ENCODE peak calls at places on chromosomes 5 and 9, in ten cellular contexts. One of them, this sample, is unnamed.

GRCh38 chr9:96022445-96023031 is 147.0 kb downstream of the ERCC6L2 start:
- DNase-seq in NCI-H1092: peak; percentile 62
- DNase-seq in stimulated activated naive B cell treated with anti-CD40 and anti-IgM and Interleukin-4, amounts not matched to agents 10 μg/mL and 1 μg/mL and 100 μg/mL, for 72 hours: no peak
- DNase-seq in Daoy: peak; percentile 38
- DNase-seq in A549: no peak
- DNase-seq in natural killer cell treated with Interleukin-12 subunit alpha and Interleukin-12 subunit beta and Interleukin-15 and Interleukin-18, amount 100 ng/mL, for 72 hours: peak; percentile 90
- DNase-seq in posterior vena cava: no peak
- DNase-seq in OCI-LY7: no peak
- DNase-seq in prostate gland: no peak
- DNase-seq in mucosa of gallbladder: no peak
- DNase-seq in this sample: no peak

GRCh38 chr5:177403194-177403825 is 2.8 kb upstream of the PFN3 start:
- DNase-seq in NCI-H1092: no peak
- DNase-seq in stimulated activated naive B cell treated with anti-CD40 and anti-IgM and Interleukin-4, amounts not matched to agents 10 μg/mL and 1 μg/mL and 100 μg/mL, for 72 hours: no peak
- DNase-seq in Daoy: peak; percentile 62
- DNase-seq in A549: peak; percentile 59
- DNase-seq in natural killer cell treated with Interleukin-12 subunit alpha and Interleukin-12 subunit beta and Interleukin-15 and Interleukin-18, amount 100 ng/mL, for 72 hours: no peak
- DNase-seq in posterior vena cava: peak; percentile 85
- DNase-seq in OCI-LY7: peak; percentile 32
- DNase-seq in prostate gland: no peak
- DNase-seq in mucosa of gallbladder: no peak
- DNase-seq in this sample: peak; percentile 29

GRCh38 chr9:132168851-132169250 is 7.0 kb downstream of the NTNG2 start:
- DNase-seq in NCI-H1092: no peak
- DNase-seq in stimulated activated naive B cell treated with anti-CD40 and anti-IgM and Interleukin-4, amounts not matched to agents 10 μg/mL and 1 μg/mL and 100 μg/mL, for 72 hours: no peak
- DNase-seq in Daoy: no peak
- DNase-seq in A549: no peak
- DNase-seq in natural killer cell treated with Interleukin-12 subunit alpha and Interleukin-12 subunit beta and Interleukin-15 and Interleukin-18, amount 100 ng/mL, for 72 hours: no peak
- DNase-seq in posterior vena cava: no peak
- DNase-seq in OCI-LY7: no peak
- DNase-seq in prostate gland: no peak
- DNase-seq in mucosa of gallbladder: no peak
- DNase-seq in this sample: no peak

GRCh38 chr5:38921174-38921573 is 75.4 kb downstream of the OSMR start:
- DNase-seq in NCI-H1092: no peak
- DNase-seq in stimulated activated naive B cell treated with anti-CD40 and anti-IgM and Interleukin-4, amounts not matched to agents 10 μg/mL and 1 μg/mL and 100 μg/mL, for 72 hours: no peak
- DNase-seq in Daoy: no peak
- DNase-seq in A549: no peak
- DNase-seq in natural killer cell treated with Interleukin-12 subunit alpha and Interleukin-12 subunit beta and Interleukin-15 and Interleukin-18, amount 100 ng/mL, for 72 hours: no peak
- DNase-seq in posterior vena cava: no peak
- DNase-seq in OCI-LY7: no peak
- DNase-seq in prostate gland: no peak
- DNase-seq in mucosa of gallbladder: no peak
- DNase-seq in this sample: peak; percentile 13

GRCh38 chr5:147887925-147888324 is 9.4 kb downstream of the SCGB3A2 start:
- DNase-seq in NCI-H1092: no peak
- DNase-seq in stimulated activated naive B cell treated with anti-CD40 and anti-IgM and Interleukin-4, amounts not matched to agents 10 μg/mL and 1 μg/mL and 100 μg/mL, for 72 hours: no peak
- DNase-seq in Daoy: peak; percentile 20
- DNase-seq in A549: no peak
- DNase-seq in natural killer cell treated with Interleukin-12 subunit alpha and Interleukin-12 subunit beta and Interleukin-15 and Interleukin-18, amount 100 ng/mL, for 72 hours: no peak
- DNase-seq in posterior vena cava: no peak
- DNase-seq in OCI-LY7: no peak
- DNase-seq in prostate gland: no peak
- DNase-seq in mucosa of gallbladder: no peak
- DNase-seq in this sample: no peak

GRCh38 chr5:143516249-143516648 is 112.8 kb upstream of the NR3C1 start:
- DNase-seq in NCI-H1092: no peak
- DNase-seq in stimulated activated naive B cell treated with anti-CD40 and anti-IgM and Interleukin-4, amounts not matched to agents 10 μg/mL and 1 μg/mL and 100 μg/mL, for 72 hours: no peak
- DNase-seq in Daoy: no peak
- DNase-seq in A549: no peak
- DNase-seq in natural killer cell treated with Interleukin-12 subunit alpha and Interleukin-12 subunit beta and Interleukin-15 and Interleukin-18, amount 100 ng/mL, for 72 hours: no peak
- DNase-seq in posterior vena cava: no peak
- DNase-seq in OCI-LY7: peak; percentile 13
- DNase-seq in prostate gland: no peak
- DNase-seq in mucosa of gallbladder: no peak
- DNase-seq in this sample: no peak

GRCh38 chr9:87703636-87704276 is 22.2 kb upstream of the CTSL start:
- DNase-seq in NCI-H1092: no peak
- DNase-seq in stimulated activated naive B cell treated with anti-CD40 and anti-IgM and Interleukin-4, amounts not matched to agents 10 μg/mL and 1 μg/mL and 100 μg/mL, for 72 hours: no peak
- DNase-seq in Daoy: no peak
- DNase-seq in A549: peak; percentile 30
- DNase-seq in natural killer cell treated with Interleukin-12 subunit alpha and Interleukin-12 subunit beta and Interleukin-15 and Interleukin-18, amount 100 ng/mL, for 72 hours: no peak
- DNase-seq in posterior vena cava: no peak
- DNase-seq in OCI-LY7: no peak
- DNase-seq in prostate gland: no peak
- DNase-seq in mucosa of gallbladder: no peak
- DNase-seq in this sample: no peak

GRCh38 chr9:133468777-133469455 is 9.1 kb downstream of the CACFD1 start:
- DNase-seq in NCI-H1092: no peak
- DNase-seq in stimulated activated naive B cell treated with anti-CD40 and anti-IgM and Interleukin-4, amounts not matched to agents 10 μg/mL and 1 μg/mL and 100 μg/mL, for 72 hours: no peak
- DNase-seq in Daoy: no peak
- DNase-seq in A549: no peak
- DNase-seq in natural killer cell treated with Interleukin-12 subunit alpha and Interleukin-12 subunit beta and Interleukin-15 and Interleukin-18, amount 100 ng/mL, for 72 hours: no peak
- DNase-seq in posterior vena cava: no peak
- DNase-seq in OCI-LY7: no peak
- DNase-seq in prostate gland: no peak
- DNase-seq in mucosa of gallbladder: no peak
- DNase-seq in this sample: no peak

GRCh38 chr5:143826909-143827514 is 15.1 kb downstream of the HMHB1 start:
- DNase-seq in NCI-H1092: peak; percentile 25
- DNase-seq in stimulated activated naive B cell treated with anti-CD40 and anti-IgM and Interleukin-4, amounts not matched to agents 10 μg/mL and 1 μg/mL and 100 μg/mL, for 72 hours: no peak
- DNase-seq in Daoy: peak; percentile 76
- DNase-seq in A549: peak; percentile 54
- DNase-seq in natural killer cell treated with Interleukin-12 subunit alpha and Interleukin-12 subunit beta and Interleukin-15 and Interleukin-18, amount 100 ng/mL, for 72 hours: no peak
- DNase-seq in posterior vena cava: no peak
- DNase-seq in OCI-LY7: no peak
- DNase-seq in prostate gland: no peak
- DNase-seq in mucosa of gallbladder: no peak
- DNase-seq in this sample: no peak

GRCh38 chr9:83030391-83031107 is 32.4 kb downstream of the RASEF start:
- DNase-seq in NCI-H1092: no peak
- DNase-seq in stimulated activated naive B cell treated with anti-CD40 and anti-IgM and Interleukin-4, amounts not matched to agents 10 μg/mL and 1 μg/mL and 100 μg/mL, for 72 hours: no peak
- DNase-seq in Daoy: no peak
- DNase-seq in A549: no peak
- DNase-seq in natural killer cell treated with Interleukin-12 subunit alpha and Interleukin-12 subunit beta and Interleukin-15 and Interleukin-18, amount 100 ng/mL, for 72 hours: no peak
- DNase-seq in posterior vena cava: no peak
- DNase-seq in OCI-LY7: no peak
- DNase-seq in prostate gland: no peak
- DNase-seq in mucosa of gallbladder: no peak
- DNase-seq in this sample: no peak

GRCh38 chr5:115625579-115626443 is at the start of gene TMED7:
- DNase-seq in NCI-H1092: peak; percentile 94
- DNase-seq in stimulated activated naive B cell treated with anti-CD40 and anti-IgM and Interleukin-4, amounts not matched to agents 10 μg/mL and 1 μg/mL and 100 μg/mL, for 72 hours: peak; percentile 99
- DNase-seq in Daoy: peak; percentile 100
- DNase-seq in A549: peak; percentile 97
- DNase-seq in natural killer cell treated with Interleukin-12 subunit alpha and Interleukin-12 subunit beta and Interleukin-15 and Interleukin-18, amount 100 ng/mL, for 72 hours: peak; percentile 100
- DNase-seq in posterior vena cava: peak; percentile 100
- DNase-seq in OCI-LY7: peak; percentile 98
- DNase-seq in prostate gland: peak; percentile 99
- DNase-seq in mucosa of gallbladder: peak; percentile 100
- DNase-seq in this sample: peak; percentile 99

GRCh38 chr5:53481887-53482716 is 1.7 kb downstream of the FST start:
- DNase-seq in NCI-H1092: no peak
- DNase-seq in stimulated activated naive B cell treated with anti-CD40 and anti-IgM and Interleukin-4, amounts not matched to agents 10 μg/mL and 1 μg/mL and 100 μg/mL, for 72 hours: peak; percentile 54
- DNase-seq in Daoy: peak; percentile 78
- DNase-seq in A549: peak; percentile 64
- DNase-seq in natural killer cell treated with Interleukin-12 subunit alpha and Interleukin-12 subunit beta and Interleukin-15 and Interleukin-18, amount 100 ng/mL, for 72 hours: peak; percentile 89
- DNase-seq in posterior vena cava: peak; percentile 95
- DNase-seq in OCI-LY7: peak; percentile 23
- DNase-seq in prostate gland: peak; percentile 57
- DNase-seq in mucosa of gallbladder: peak; percentile 66
- DNase-seq in this sample: peak; percentile 90

GRCh38 chr9:114007991-114008666 is 70.0 kb downstream of the AMBP start:
- DNase-seq in NCI-H1092: no peak
- DNase-seq in stimulated activated naive B cell treated with anti-CD40 and anti-IgM and Interleukin-4, amounts not matched to agents 10 μg/mL and 1 μg/mL and 100 μg/mL, for 72 hours: no peak
- DNase-seq in Daoy: no peak
- DNase-seq in A549: no peak
- DNase-seq in natural killer cell treated with Interleukin-12 subunit alpha and Interleukin-12 subunit beta and Interleukin-15 and Interleukin-18, amount 100 ng/mL, for 72 hours: no peak
- DNase-seq in posterior vena cava: peak; percentile 73
- DNase-seq in OCI-LY7: no peak
- DNase-seq in prostate gland: no peak
- DNase-seq in mucosa of gallbladder: peak; percentile 6
- DNase-seq in this sample: no peak

GRCh38 chr5:90598300-90598699 is 39.7 kb downstream of the ADGRV1 start:
- DNase-seq in NCI-H1092: no peak
- DNase-seq in stimulated activated naive B cell treated with anti-CD40 and anti-IgM and Interleukin-4, amounts not matched to agents 10 μg/mL and 1 μg/mL and 100 μg/mL, for 72 hours: no peak
- DNase-seq in Daoy: no peak
- DNase-seq in A549: no peak
- DNase-seq in natural killer cell treated with Interleukin-12 subunit alpha and Interleukin-12 subunit beta and Interleukin-15 and Interleukin-18, amount 100 ng/mL, for 72 hours: no peak
- DNase-seq in posterior vena cava: no peak
- DNase-seq in OCI-LY7: no peak
- DNase-seq in prostate gland: no peak
- DNase-seq in mucosa of gallbladder: no peak
- DNase-seq in this sample: no peak

GRCh38 chr5:31811210-31811609 is 172.3 kb downstream of the PDZD2 start:
- DNase-seq in NCI-H1092: no peak
- DNase-seq in stimulated activated naive B cell treated with anti-CD40 and anti-IgM and Interleukin-4, amounts not matched to agents 10 μg/mL and 1 μg/mL and 100 μg/mL, for 72 hours: no peak
- DNase-seq in Daoy: peak; percentile 77
- DNase-seq in A549: peak; percentile 69
- DNase-seq in natural killer cell treated with Interleukin-12 subunit alpha and Interleukin-12 subunit beta and Interleukin-15 and Interleukin-18, amount 100 ng/mL, for 72 hours: no peak
- DNase-seq in posterior vena cava: no peak
- DNase-seq in OCI-LY7: no peak
- DNase-seq in prostate gland: no peak
- DNase-seq in mucosa of gallbladder: no peak
- DNase-seq in this sample: peak; percentile 82

GRCh38 chr5:55187370-55187769 is 14.4 kb upstream of the CDC20B start:
- DNase-seq in NCI-H1092: no peak
- DNase-seq in stimulated activated naive B cell treated with anti-CD40 and anti-IgM and Interleukin-4, amounts not matched to agents 10 μg/mL and 1 μg/mL and 100 μg/mL, for 72 hours: no peak
- DNase-seq in Daoy: peak; percentile 16
- DNase-seq in A549: peak; percentile 36
- DNase-seq in natural killer cell treated with Interleukin-12 subunit alpha and Interleukin-12 subunit beta and Interleukin-15 and Interleukin-18, amount 100 ng/mL, for 72 hours: no peak
- DNase-seq in posterior vena cava: no peak
- DNase-seq in OCI-LY7: peak; percentile 13
- DNase-seq in prostate gland: no peak
- DNase-seq in mucosa of gallbladder: no peak
- DNase-seq in this sample: peak; percentile 23

GRCh38 chr5:153641183-153641688 is 150.8 kb downstream of the GRIA1 start:
- DNase-seq in NCI-H1092: no peak
- DNase-seq in stimulated activated naive B cell treated with anti-CD40 and anti-IgM and Interleukin-4, amounts not matched to agents 10 μg/mL and 1 μg/mL and 100 μg/mL, for 72 hours: no peak
- DNase-seq in Daoy: no peak
- DNase-seq in A549: no peak
- DNase-seq in natural killer cell treated with Interleukin-12 subunit alpha and Interleukin-12 subunit beta and Interleukin-15 and Interleukin-18, amount 100 ng/mL, for 72 hours: no peak
- DNase-seq in posterior vena cava: no peak
- DNase-seq in OCI-LY7: no peak
- DNase-seq in prostate gland: no peak
- DNase-seq in mucosa of gallbladder: no peak
- DNase-seq in this sample: no peak

GRCh38 chr5:82174128-82174918 is 103.8 kb downstream of the RPS23 start:
- DNase-seq in NCI-H1092: no peak
- DNase-seq in stimulated activated naive B cell treated with anti-CD40 and anti-IgM and Interleukin-4, amounts not matched to agents 10 μg/mL and 1 μg/mL and 100 μg/mL, for 72 hours: peak; percentile 30
- DNase-seq in Daoy: peak; percentile 67
- DNase-seq in A549: peak; percentile 76
- DNase-seq in natural killer cell treated with Interleukin-12 subunit alpha and Interleukin-12 subunit beta and Interleukin-15 and Interleukin-18, amount 100 ng/mL, for 72 hours: peak; percentile 70
- DNase-seq in posterior vena cava: peak; percentile 87
- DNase-seq in OCI-LY7: peak; percentile 73
- DNase-seq in prostate gland: no peak
- DNase-seq in mucosa of gallbladder: peak; percentile 62
- DNase-seq in this sample: peak; percentile 71

GRCh38 chr5:139968547-139969261 is 74.4 kb downstream of the NRG2 start:
- DNase-seq in NCI-H1092: peak; percentile 43
- DNase-seq in stimulated activated naive B cell treated with anti-CD40 and anti-IgM and Interleukin-4, amounts not matched to agents 10 μg/mL and 1 μg/mL and 100 μg/mL, for 72 hours: peak; percentile 83
- DNase-seq in Daoy: peak; percentile 92
- DNase-seq in A549: peak; percentile 81
- DNase-seq in natural killer cell treated with Interleukin-12 subunit alpha and Interleukin-12 subunit beta and Interleukin-15 and Interleukin-18, amount 100 ng/mL, for 72 hours: peak; percentile 90
- DNase-seq in posterior vena cava: peak; percentile 94
- DNase-seq in OCI-LY7: peak; percentile 78
- DNase-seq in prostate gland: peak; percentile 90
- DNase-seq in mucosa of gallbladder: peak; percentile 90
- DNase-seq in this sample: peak; percentile 64

GRCh38 chr5:58460727-58461286 is 921 bp upstream of the PLK2 start:
- DNase-seq in NCI-H1092: peak; percentile 50
- DNase-seq in stimulated activated naive B cell treated with anti-CD40 and anti-IgM and Interleukin-4, amounts not matched to agents 10 μg/mL and 1 μg/mL and 100 μg/mL, for 72 hours: peak; percentile 88
- DNase-seq in Daoy: peak; percentile 93
- DNase-seq in A549: peak; percentile 92
- DNase-seq in natural killer cell treated with Interleukin-12 subunit alpha and Interleukin-12 subunit beta and Interleukin-15 and Interleukin-18, amount 100 ng/mL, for 72 hours: peak; percentile 89
- DNase-seq in posterior vena cava: peak; percentile 96
- DNase-seq in OCI-LY7: peak; percentile 14
- DNase-seq in prostate gland: peak; percentile 90
- DNase-seq in mucosa of gallbladder: peak; percentile 94
- DNase-seq in this sample: peak; percentile 83

GRCh38 chr5:1801954-1802295 is 718 bp downstream of the NDUFS6 start:
- DNase-seq in NCI-H1092: no peak
- DNase-seq in stimulated activated naive B cell treated with anti-CD40 and anti-IgM and Interleukin-4, amounts not matched to agents 10 μg/mL and 1 μg/mL and 100 μg/mL, for 72 hours: no peak
- DNase-seq in Daoy: no peak
- DNase-seq in A549: peak; percentile 17
- DNase-seq in natural killer cell treated with Interleukin-12 subunit alpha and Interleukin-12 subunit beta and Interleukin-15 and Interleukin-18, amount 100 ng/mL, for 72 hours: peak; percentile 31
- DNase-seq in posterior vena cava: no peak
- DNase-seq in OCI-LY7: peak; percentile 34
- DNase-seq in prostate gland: no peak
- DNase-seq in mucosa of gallbladder: no peak
- DNase-seq in this sample: no peak

GRCh38 chr5:134114886-134115805 is 665 bp downstream of the TCF7 start:
- DNase-seq in NCI-H1092: no peak
- DNase-seq in stimulated activated naive B cell treated with anti-CD40 and anti-IgM and Interleukin-4, amounts not matched to agents 10 μg/mL and 1 μg/mL and 100 μg/mL, for 72 hours: no peak
- DNase-seq in Daoy: peak; percentile 55
- DNase-seq in A549: no peak
- DNase-seq in natural killer cell treated with Interleukin-12 subunit alpha and Interleukin-12 subunit beta and Interleukin-15 and Interleukin-18, amount 100 ng/mL, for 72 hours: no peak
- DNase-seq in posterior vena cava: no peak
- DNase-seq in OCI-LY7: peak; percentile 20
- DNase-seq in prostate gland: no peak
- DNase-seq in mucosa of gallbladder: no peak
- DNase-seq in this sample: no peak

GRCh38 chr9:121321039-121321503 is 49.0 kb downstream of the STOM start:
- DNase-seq in NCI-H1092: no peak
- DNase-seq in stimulated activated naive B cell treated with anti-CD40 and anti-IgM and Interleukin-4, amounts not matched to agents 10 μg/mL and 1 μg/mL and 100 μg/mL, for 72 hours: no peak
- DNase-seq in Daoy: peak; percentile 39
- DNase-seq in A549: peak; percentile 36
- DNase-seq in natural killer cell treated with Interleukin-12 subunit alpha and Interleukin-12 subunit beta and Interleukin-15 and Interleukin-18, amount 100 ng/mL, for 72 hours: peak; percentile 77
- DNase-seq in posterior vena cava: no peak
- DNase-seq in OCI-LY7: no peak
- DNase-seq in prostate gland: no peak
- DNase-seq in mucosa of gallbladder: no peak
- DNase-seq in this sample: peak; percentile 86

This sample was measured in fibroblast of villous mesenchyme.